ENCODE peak calls at places on chromosomes 3 and 15, in five cellular contexts. L is GM23338, E is A549, O is SK-N-SH, Z is K562. H is an unnamed sample.

GRCh38 chr3:15215996-15216395 is 9.9 kb downstream of the CAPN7 start:
- DNase-seq in L (no peak), E (no peak), O (no peak), Z (no peak), H (no peak)

GRCh38 chr3:24060055-24060454 is 115.0 kb downstream of the NR1D2 start:
- DNase-seq in L (no peak), E (no peak), O (no peak), Z (no peak), H (no peak)

GRCh38 chr3:66363133-66363532 is 137.7 kb downstream of the LRIG1 start:
- DNase-seq in L (no peak), E (no peak), O (no peak), Z (no peak), H (no peak)

GRCh38 chr15:61137139-61137792 is 91.8 kb downstream of the RORA start:
- DNase-seq in L (no peak), E (no peak), O (peak; percentile 63), Z (no peak), H (no peak)

GRCh38 chr15:75307778-75308390 is 25.2 kb downstream of the GOLGA6D start:
- DNase-seq in L (peak; percentile 93), E (peak; percentile 92), O (peak; percentile 69), Z (peak; percentile 74), H (peak; percentile 62)

GRCh38 chr3:187012609-187013051 is 82.3 kb downstream of the ST6GAL1 start:
- DNase-seq in L (no peak), E (no peak), O (no peak), Z (no peak), H (no peak)

GRCh38 chr15:40302288-40302886 is 5.3 kb downstream of the PLCB2 start:
- DNase-seq in L (no peak), E (no peak), O (no peak), Z (no peak), H (no peak)

GRCh38 chr3:108329508-108329907 is 33.2 kb downstream of the HHLA2 start:
- DNase-seq in L (no peak), E (no peak), O (no peak), Z (no peak), H (no peak)

GRCh38 chr3:98027084-98027445 is 8.1 kb downstream of the GABRR3 start:
- DNase-seq in L (no peak), E (no peak), O (no peak), Z (no peak), H (no peak)

GRCh38 chr3:175187586-175187985 is 328.5 kb downstream of the NAALADL2 start:
- DNase-seq in L (no peak), E (no peak), O (no peak), Z (no peak), H (no peak)

GRCh38 chr15:70347766-70348558 is 250.2 kb upstream of the TLE3 start:
- DNase-seq in L (no peak), E (no peak), O (no peak), Z (no peak), H (no peak)

GRCh38 chr3:34419801-34420200 is 621.4 kb downstream of the PDCD6IP start:
- DNase-seq in L (peak; percentile 57), E (no peak), O (no peak), Z (no peak), H (no peak)

GRCh38 chr3:184716652-184717607 is 5.1 kb upstream of the MAGEF1 start:
- DNase-seq in L (peak; percentile 67), E (no peak), O (peak; percentile 48), Z (no peak), H (no peak)

GRCh38 chr3:111944377-111944776 is 34.4 kb upstream of the ABHD10 start:
- DNase-seq in L (no peak), E (no peak), O (no peak), Z (no peak), H (no peak)

GRCh38 chr15:58066042-58066867 is 744 bp upstream of the ALDH1A2 start:
- DNase-seq in L (peak; percentile 81), E (peak; percentile 69), O (peak; percentile 89), Z (peak; percentile 76), H (peak; percentile 21)

GRCh38 chr3:58025406-58025805 is 17.2 kb downstream of the FLNB start:
- DNase-seq in L (no peak), E (no peak), O (no peak), Z (no peak), H (no peak)

GRCh38 chr3:179898024-179898423 is 138.7 kb downstream of the PEX5L start:
- DNase-seq in L (peak; percentile 98), E (peak; percentile 2), O (peak; percentile 66), Z (peak; percentile 79), H (peak; percentile 66)

GRCh38 chr15:36731025-36731424 is 151.6 kb downstream of the CDIN1 start:
- DNase-seq in L (no peak), E (no peak), O (no peak), Z (no peak), H (no peak)

GRCh38 chr3:43766672-43767465 is 76.1 kb downstream of the ABHD5 start:
- DNase-seq in L (no peak), E (no peak), O (no peak), Z (no peak), H (no peak)

GRCh38 chr15:47769166-47769565 is 51.9 kb downstream of the SEMA6D start:
- DNase-seq in L (no peak), E (no peak), O (no peak), Z (no peak), H (no peak)

GRCh38 chr3:71872256-71872655 is 87.3 kb upstream of the PROK2 start:
- DNase-seq in L (no peak), E (no peak), O (no peak), Z (no peak), H (no peak)

GRCh38 chr15:99238849-99239248 is 10.5 kb downstream of the TTC23 start:
- DNase-seq in L (no peak), E (no peak), O (no peak), Z (no peak), H (no peak)

GRCh38 chr15:84982301-84982920 is 755 bp downstream of the PDE8A start:
- DNase-seq in L (peak; percentile 63), E (no peak), O (no peak), Z (no peak), H (no peak)

GRCh38 chr15:93378547-93378946 is 289.5 kb upstream of the RGMA start:
- DNase-seq in L (no peak), E (no peak), O (no peak), Z (no peak), H (no peak)

GRCh38 chr15:78932216-78932808 is 12.5 kb downstream of the CTSH start:
- DNase-seq in L (no peak), E (no peak), O (no peak), Z (no peak), H (no peak)

GRCh38 chr3:154428369-154429206 is 1.4 kb downstream of the GPR149 start:
- DNase-seq in L (peak; percentile 72), E (no peak), O (peak; percentile 42), Z (no peak), H (no peak)

GRCh38 chr15:81256916-81257315 is 60.2 kb downstream of the IL16 start:
- DNase-seq in L (peak; percentile 51), E (no peak), O (peak; percentile 24), Z (peak; percentile 27), H (peak; percentile 32)

GRCh38 chr3:187519428-187519890 is 150.7 kb downstream of the SST start:
- DNase-seq in L (peak; percentile 78), E (no peak), O (no peak), Z (no peak), H (no peak)

GRCh38 chr3:194556086-194557056 is 69.6 kb upstream of the ATP13A3 start:
- DNase-seq in L (no peak), E (no peak), O (no peak), Z (peak; percentile 55), H (no peak)

GRCh38 chr3:111627092-111627491 is 31.9 kb upstream of the ZBED2 start:
- DNase-seq in L (no peak), E (no peak), O (no peak), Z (no peak), H (no peak)

GRCh38 chr3:35616346-35616745 is 23.0 kb upstream of the ARPP21 start:
- DNase-seq in L (no peak), E (no peak), O (no peak), Z (no peak), H (no peak)

GRCh38 chr15:99433026-99433756 is 132.6 kb upstream of the MEF2A start:
- DNase-seq in L (no peak), E (no peak), O (no peak), Z (peak; percentile 37), H (no peak)

GRCh38 chr3:183591881-183592521 is 36.5 kb upstream of the KLHL6 start:
- DNase-seq in L (peak; percentile 58), E (no peak), O (no peak), Z (no peak), H (peak; percentile 4)

GRCh38 chr3:197151562-197151961 is 121.9 kb upstream of the MELTF start:
- DNase-seq in L (no peak), E (no peak), O (no peak), Z (peak; percentile 22), H (no peak)

GRCh38 chr15:68201153-68201878 is 3.8 kb downstream of the CALML4 start:
- DNase-seq in L (no peak), E (no peak), O (peak; percentile 17), Z (no peak), H (no peak)

GRCh38 chr3:128285042-128285924 is 132.0 kb downstream of the EEFSEC start:
- DNase-seq in L (no peak), E (no peak), O (no peak), Z (no peak), H (no peak)

GRCh38 chr3:194397757-194398312 is 1.2 kb downstream of the GP5 start:
- DNase-seq in L (peak; percentile 67), E (no peak), O (no peak), Z (no peak), H (no peak)

GRCh38 chr3:127157181-127157828 is 35.6 kb upstream of the PRR23E start:
- DNase-seq in L (no peak), E (no peak), O (no peak), Z (no peak), H (no peak)
- TF ChIP-seq REST in L (no peak), E (no peak), O (no peak), Z (no peak), H (no peak)

GRCh38 chr3:119292666-119293065 is 1.5 kb upstream of the ARHGAP31 start:
- DNase-seq in L (no peak), E (no peak), O (no peak), Z (no peak), H (no peak)
- TF ChIP-seq REST in L (no peak), E (no peak), O (no peak), Z (no peak), H (no peak)

GRCh38 chr15:89104172-89104564 is 15.9 kb downstream of the ABHD2 start:
- DNase-seq in L (no peak), E (no peak), O (no peak), Z (no peak), H (no peak)
- TF ChIP-seq REST in L (no peak), E (no peak), O (no peak), Z (no peak), H (no peak)

GRCh38 chr3:139574026-139574947 is 34.7 kb upstream of the RBP1 start:
- DNase-seq in L (no peak), E (no peak), O (peak; percentile 61), Z (no peak), H (no peak)
- TF ChIP-seq REST in L (no peak), E (no peak), O (no peak), Z (no peak), H (no peak)

H was measured in HCT116.